ENCODE peak calls at places on chromosomes 2 and 18, in four cellular contexts. M, A, P and E are unnamed samples.

GRCh38 chr2:26786207-26787023 is 559 bp downstream of the CENPA start:
- DNase-seq in M (peak), A (peak), P (no peak), E (no peak)

GRCh38 chr18:63476666-63477065 is at the start of gene SERPINB5:
- DNase-seq in A (no peak), M (peak), P (no peak), E (peak)

GRCh38 chr2:183868707-183869106 is 729.6 kb upstream of the ZNF804A start:
- DNase-seq in A (no peak), M (peak), P (no peak), E (peak)

GRCh38 chr2:76737607-76738006 is 784.6 kb downstream of the LRRTM4 start:
- DNase-seq in M (no peak), P (no peak), A (no peak), E (no peak)

GRCh38 chr2:158142568-158143332 is 41.1 kb downstream of the UPP2 start:
- DNase-seq in P (no peak), M (no peak), A (no peak), E (peak)

GRCh38 chr2:74549685-74549971 is 4.1 kb downstream of the LOXL3 start:
- DNase-seq in A (no peak), M (no peak), P (no peak), E (no peak)

GRCh38 chr2:191866675-191867506 is 20.0 kb upstream of the CAVIN2 start:
- DNase-seq in P (no peak), M (peak), A (peak), E (peak)

GRCh38 chr2:175817200-175817599 is 184.9 kb downstream of the LNPK start:
- DNase-seq in M (no peak), A (no peak), P (no peak), E (peak)

GRCh38 chr2:46519265-46519664 is 39.9 kb downstream of the TMEM247 start:
- DNase-seq in M (no peak), A (no peak), P (no peak), E (no peak)

GRCh38 chr2:26000561-26001211 is 18.4 kb upstream of the KIF3C start:
- DNase-seq in P (peak), M (no peak), A (no peak), E (peak)

GRCh38 chr2:178527592-178527991 is 47.3 kb downstream of the PLEKHA3 start:
- DNase-seq in P (no peak), M (no peak), A (no peak), E (no peak)

GRCh38 chr2:58155160-58155778 is 85.9 kb downstream of the FANCL start:
- DNase-seq in A (no peak), M (no peak), P (no peak), E (no peak)

GRCh38 chr2:2466534-2466933 is 135.5 kb upstream of the MYT1L start:
- DNase-seq in M (no peak), P (no peak), A (no peak), E (no peak)

GRCh38 chr2:2464095-2464494 is 133.0 kb upstream of the MYT1L start:
- DNase-seq in P (no peak), M (no peak), A (no peak), E (no peak)
- H3K4me3 ChIP-seq in P (no peak), M (no peak), A (no peak), E (no peak)

DNA sequence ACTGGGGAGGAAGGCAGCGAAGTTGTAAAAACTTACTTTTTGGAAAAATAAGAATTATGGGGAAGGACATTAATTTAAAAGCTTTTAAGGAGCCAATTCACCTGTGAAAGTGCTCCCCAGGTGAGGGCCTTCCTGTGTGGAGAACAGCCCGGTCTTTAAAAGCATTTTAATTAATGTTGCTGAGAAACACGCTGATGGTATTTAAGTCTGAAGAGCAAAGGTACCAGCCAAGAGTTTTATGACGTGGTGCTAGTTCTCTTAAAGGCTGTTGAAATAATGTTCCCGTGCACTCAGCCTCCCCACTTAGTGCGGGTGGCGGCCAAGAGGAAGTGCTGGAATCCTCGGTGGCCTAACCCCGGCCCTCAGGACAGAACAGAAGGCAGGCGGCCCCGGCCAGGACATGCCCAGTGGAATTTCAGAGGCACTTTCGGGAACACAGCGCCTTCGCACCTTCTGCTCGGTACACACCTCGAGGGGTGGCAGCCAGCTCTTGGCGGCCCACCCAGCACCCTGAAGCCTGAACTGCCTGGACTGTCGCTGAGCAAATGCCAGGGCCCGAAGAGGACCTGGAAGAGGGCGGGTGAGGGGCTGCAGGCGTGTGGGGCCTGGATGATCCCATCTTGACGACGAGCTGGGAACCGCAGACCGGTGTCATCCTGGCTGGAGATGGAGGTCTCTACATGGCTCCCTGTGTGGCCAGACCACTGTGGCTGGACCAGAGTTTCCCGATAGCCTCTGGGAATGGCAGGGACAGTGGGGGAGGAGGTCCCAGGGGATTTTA is 142.9 kb downstream of the ASB1 start:
- DNase-seq in A (no peak), P (peak), M (no peak), E (no peak)
- TF ChIP-seq CTCF in A (no peak), P (no peak), M (no peak), E (no peak)

GRCh38 chr2:10277293-10278028 is 25.2 kb upstream of the HPCAL1 start:
- DNase-seq in P (no peak), M (no peak), A (no peak), E (no peak)

GRCh38 chr2:10278029-10278762 is 24.5 kb upstream of the HPCAL1 start:
- DNase-seq in A (no peak), M (no peak), P (peak), E (peak)

GRCh38 chr2:10278763-10279471 is 23.8 kb upstream of the HPCAL1 start:
- DNase-seq in P (no peak), A (no peak), M (no peak), E (no peak)

GRCh38 chr2:10279946-10280463 is 22.7 kb upstream of the HPCAL1 start:
- DNase-seq in A (no peak), P (no peak), M (no peak), E (no peak)

GRCh38 chr2:10279472-10279870 is 23.2 kb upstream of the HPCAL1 start:
- DNase-seq in A (no peak), P (no peak), M (no peak), E (no peak)
- H3K4me3 ChIP-seq in A (no peak), P (no peak), M (no peak), E (no peak)

GRCh38 chr2:62806231-62806630 is 100.7 kb downstream of the EHBP1 start:
- DNase-seq in A (no peak), M (peak), P (no peak), E (peak)

GRCh38 chr2:62800618-62801017 is 95.1 kb downstream of the EHBP1 start:
- DNase-seq in P (no peak), M (no peak), A (no peak), E (no peak)

GRCh38 chr2:62803961-62804360 is 98.4 kb downstream of the EHBP1 start:
- DNase-seq in A (no peak), P (no peak), M (no peak), E (no peak)

GRCh38 chr2:62801110-62801509 is 95.6 kb downstream of the EHBP1 start:
- DNase-seq in P (no peak), M (no peak), A (no peak), E (no peak)

DNA sequence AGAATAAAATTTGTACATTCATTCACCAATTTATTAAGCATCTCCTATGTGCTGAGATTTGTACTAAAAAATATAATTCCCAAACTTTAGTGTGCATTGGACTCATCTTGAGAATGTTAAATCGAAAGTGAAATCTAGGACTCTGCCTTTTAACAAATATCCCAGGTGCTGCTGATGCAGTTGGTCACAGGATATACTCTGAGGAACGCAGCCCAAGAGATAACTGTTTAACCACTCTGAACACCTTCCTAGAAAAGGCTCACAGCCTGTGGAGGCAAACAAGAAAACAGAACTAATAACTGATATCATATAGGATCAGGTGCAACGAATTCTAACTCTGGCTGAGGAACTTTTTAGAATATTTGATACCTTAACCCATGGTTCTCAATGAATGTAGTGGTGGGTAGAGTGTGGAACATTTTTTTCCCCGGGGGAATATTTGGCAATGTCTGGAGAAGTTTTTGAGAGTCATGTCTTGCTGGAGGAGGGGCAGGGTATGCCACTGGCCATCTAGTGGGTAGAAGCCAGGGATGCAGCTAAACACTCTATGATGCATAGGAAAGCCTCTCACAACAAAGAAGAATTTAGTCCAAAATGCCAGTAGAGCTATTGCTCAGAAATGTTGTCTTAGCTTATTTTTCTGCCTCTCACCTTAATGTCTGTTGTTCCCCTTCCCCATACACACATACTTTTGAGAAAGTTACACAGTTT is 96.5 kb downstream of the EHBP1 start:
- DNase-seq in P (no peak), A (no peak), M (peak), E (peak)
- TF ChIP-seq CTCF in P (no peak), A (peak), M (peak), E (peak)

DNA sequence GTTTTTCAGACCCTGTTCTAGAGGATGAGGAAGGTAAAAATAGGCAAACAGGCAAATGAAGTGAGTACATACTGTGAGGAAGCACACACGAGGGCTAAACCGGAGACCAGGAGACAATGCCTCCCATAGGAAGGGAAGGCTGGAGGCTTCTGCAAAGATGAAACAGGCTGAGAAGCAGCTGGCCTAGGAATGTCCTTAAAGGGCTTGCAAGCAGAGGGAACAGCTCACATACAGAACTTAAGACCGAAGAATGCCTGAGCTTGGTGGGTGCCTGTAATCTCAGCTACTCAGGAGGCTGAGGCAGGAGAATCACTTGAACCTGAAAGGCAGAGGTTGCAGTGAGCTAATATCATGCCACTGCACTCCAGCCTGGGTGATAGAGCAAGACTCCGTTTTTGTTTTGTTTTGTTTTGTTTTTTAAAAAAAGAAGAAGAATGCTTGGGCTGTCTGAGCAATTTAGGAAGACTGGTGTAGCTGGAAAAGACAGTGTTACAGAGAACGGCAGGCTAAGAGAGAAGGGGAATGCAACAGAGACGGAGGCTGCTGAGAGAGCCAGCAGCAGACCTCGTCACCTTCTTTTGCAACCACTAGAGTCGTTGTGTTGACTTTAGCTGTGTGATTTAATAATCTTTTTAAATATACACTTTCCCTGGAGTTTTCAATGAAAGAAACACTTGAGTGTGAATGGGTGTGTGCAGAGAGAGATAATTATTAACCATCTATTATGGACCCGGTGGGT is 232.7 kb downstream of the GALR1 start:
- DNase-seq in A (no peak), M (no peak), P (no peak), E (no peak)
- H3K4me3 ChIP-seq in A (no peak), M (no peak), P (no peak), E (no peak)

GRCh38 chr2:199384043-199384442 is 73.7 kb downstream of the SATB2 start:
- DNase-seq in P (no peak), M (no peak), A (no peak), E (no peak)
- TF ChIP-seq CTCF in P (no peak), M (no peak), A (no peak), E (no peak)

GRCh38 chr2:3470856-3471737 is 48.2 kb downstream of the ADI1 start:
- DNase-seq in P (no peak), M (no peak), A (no peak), E (no peak)
- H3K4me3 ChIP-seq in P (no peak), M (no peak), A (no peak), E (no peak)

GRCh38 chr2:71187589-71187988 is 39.3 kb downstream of the PAIP2B start:
- DNase-seq in A (no peak), P (no peak), M (no peak), E (no peak)

GRCh38 chr2:71186973-71187372 is 39.9 kb downstream of the PAIP2B start:
- DNase-seq in P (no peak), A (no peak), M (no peak), E (no peak)

GRCh38 chr2:71190959-71191943 is 35.7 kb downstream of the PAIP2B start:
- DNase-seq in M (peak), A (peak), P (no peak), E (peak)
- TF ChIP-seq CTCF in M (peak), A (peak), P (no peak), E (peak)